ENCODE peak calls at places on chromosomes 6 and 20, in nine cellular contexts. One of them, this sample, is unnamed.

GRCh38 chr20:58359441-58359840 is 29.6 kb upstream of the VAPB start:
- DNase-seq in GM13977: no peak
- DNase-seq in HuH-7.5: no peak
- DNase-seq in NCI-H1092: no peak
- DNase-seq in foreskin keratinocyte: no peak
- DNase-seq in activated CD8-positive, alpha-beta T cell treated with anti-CD3 and anti-CD28 coated beads for 36 hours: no peak
- DNase-seq in pulmonary artery endothelial cell: no peak
- DNase-seq in germinal center: no peak
- DNase-seq in kidney tubule cell: no peak
- DNase-seq in this sample: no peak

GRCh38 chr6:150697515-150697914 is 97.8 kb downstream of the PLEKHG1 start:
- DNase-seq in GM13977: no peak
- DNase-seq in HuH-7.5: peak
- DNase-seq in NCI-H1092: no peak
- DNase-seq in foreskin keratinocyte: no peak
- DNase-seq in activated CD8-positive, alpha-beta T cell treated with anti-CD3 and anti-CD28 coated beads for 36 hours: no peak
- DNase-seq in pulmonary artery endothelial cell: no peak
- DNase-seq in germinal center: no peak
- DNase-seq in kidney tubule cell: no peak
- DNase-seq in this sample: no peak

GRCh38 chr6:150324044-150324443 is 44.8 kb upstream of the IYD start:
- DNase-seq in GM13977: no peak
- DNase-seq in HuH-7.5: no peak
- DNase-seq in NCI-H1092: no peak
- DNase-seq in foreskin keratinocyte: no peak
- DNase-seq in activated CD8-positive, alpha-beta T cell treated with anti-CD3 and anti-CD28 coated beads for 36 hours: no peak
- DNase-seq in pulmonary artery endothelial cell: no peak
- DNase-seq in germinal center: no peak
- DNase-seq in kidney tubule cell: peak
- DNase-seq in this sample: no peak

GRCh38 chr6:38162493-38163185 is 343.1 kb downstream of the ZFAND3 start:
- DNase-seq in GM13977: no peak
- DNase-seq in HuH-7.5: no peak
- DNase-seq in NCI-H1092: no peak
- DNase-seq in foreskin keratinocyte: no peak
- DNase-seq in activated CD8-positive, alpha-beta T cell treated with anti-CD3 and anti-CD28 coated beads for 36 hours: no peak
- DNase-seq in pulmonary artery endothelial cell: no peak
- DNase-seq in germinal center: no peak
- DNase-seq in kidney tubule cell: no peak
- DNase-seq in this sample: no peak

GRCh38 chr20:48797275-48797825 is 30.4 kb downstream of the PREX1 start:
- DNase-seq in GM13977: no peak
- DNase-seq in HuH-7.5: no peak
- DNase-seq in NCI-H1092: no peak
- DNase-seq in foreskin keratinocyte: no peak
- DNase-seq in activated CD8-positive, alpha-beta T cell treated with anti-CD3 and anti-CD28 coated beads for 36 hours: no peak
- DNase-seq in pulmonary artery endothelial cell: no peak
- DNase-seq in germinal center: no peak
- DNase-seq in kidney tubule cell: no peak
- DNase-seq in this sample: no peak

GRCh38 chr20:31572701-31573554 is 32.2 kb upstream of the ID1 start:
- DNase-seq in GM13977: peak
- DNase-seq in HuH-7.5: peak
- DNase-seq in NCI-H1092: peak
- DNase-seq in foreskin keratinocyte: peak
- DNase-seq in activated CD8-positive, alpha-beta T cell treated with anti-CD3 and anti-CD28 coated beads for 36 hours: peak
- DNase-seq in pulmonary artery endothelial cell: peak
- DNase-seq in germinal center: peak
- DNase-seq in kidney tubule cell: peak
- DNase-seq in this sample: peak

GRCh38 chr20:53901064-53901463 is 169.3 kb downstream of the BCAS1 start:
- DNase-seq in GM13977: no peak
- DNase-seq in HuH-7.5: no peak
- DNase-seq in NCI-H1092: no peak
- DNase-seq in foreskin keratinocyte: no peak
- DNase-seq in activated CD8-positive, alpha-beta T cell treated with anti-CD3 and anti-CD28 coated beads for 36 hours: no peak
- DNase-seq in pulmonary artery endothelial cell: no peak
- DNase-seq in germinal center: no peak
- DNase-seq in kidney tubule cell: peak
- DNase-seq in this sample: no peak

GRCh38 chr6:130683761-130684517 is 143.3 kb upstream of the SMLR1 start:
- DNase-seq in GM13977: no peak
- DNase-seq in HuH-7.5: no peak
- DNase-seq in NCI-H1092: no peak
- DNase-seq in foreskin keratinocyte: no peak
- DNase-seq in activated CD8-positive, alpha-beta T cell treated with anti-CD3 and anti-CD28 coated beads for 36 hours: no peak
- DNase-seq in pulmonary artery endothelial cell: no peak
- DNase-seq in germinal center: no peak
- DNase-seq in kidney tubule cell: no peak
- DNase-seq in this sample: no peak

GRCh38 chr6:124823240-124824105 is 138.8 kb upstream of the RNF217 start:
- DNase-seq in GM13977: no peak
- DNase-seq in HuH-7.5: no peak
- DNase-seq in NCI-H1092: peak
- DNase-seq in foreskin keratinocyte: no peak
- DNase-seq in activated CD8-positive, alpha-beta T cell treated with anti-CD3 and anti-CD28 coated beads for 36 hours: no peak
- DNase-seq in pulmonary artery endothelial cell: no peak
- DNase-seq in germinal center: no peak
- DNase-seq in kidney tubule cell: no peak
- DNase-seq in this sample: no peak

GRCh38 chr6:167221408-167222201 is 63.8 kb upstream of the GPR31 start:
- DNase-seq in GM13977: no peak
- DNase-seq in HuH-7.5: no peak
- DNase-seq in NCI-H1092: no peak
- DNase-seq in foreskin keratinocyte: no peak
- DNase-seq in activated CD8-positive, alpha-beta T cell treated with anti-CD3 and anti-CD28 coated beads for 36 hours: no peak
- DNase-seq in pulmonary artery endothelial cell: no peak
- DNase-seq in germinal center: no peak
- DNase-seq in kidney tubule cell: no peak
- DNase-seq in this sample: no peak

GRCh38 chr6:7758456-7758855 is 32.6 kb downstream of the BMP6 start:
- DNase-seq in GM13977: no peak
- DNase-seq in HuH-7.5: no peak
- DNase-seq in NCI-H1092: no peak
- DNase-seq in foreskin keratinocyte: peak
- DNase-seq in activated CD8-positive, alpha-beta T cell treated with anti-CD3 and anti-CD28 coated beads for 36 hours: no peak
- DNase-seq in pulmonary artery endothelial cell: peak
- DNase-seq in germinal center: no peak
- DNase-seq in kidney tubule cell: peak
- DNase-seq in this sample: no peak

GRCh38 chr6:16434885-16435284 is 196.5 kb downstream of the GMPR start:
- DNase-seq in GM13977: no peak
- DNase-seq in HuH-7.5: no peak
- DNase-seq in NCI-H1092: no peak
- DNase-seq in foreskin keratinocyte: no peak
- DNase-seq in activated CD8-positive, alpha-beta T cell treated with anti-CD3 and anti-CD28 coated beads for 36 hours: no peak
- DNase-seq in pulmonary artery endothelial cell: no peak
- DNase-seq in germinal center: no peak
- DNase-seq in kidney tubule cell: no peak
- DNase-seq in this sample: no peak

GRCh38 chr6:122008105-122009100 is 391.0 kb upstream of the HSF2 start:
- DNase-seq in GM13977: no peak
- DNase-seq in HuH-7.5: no peak
- DNase-seq in NCI-H1092: no peak
- DNase-seq in foreskin keratinocyte: no peak
- DNase-seq in activated CD8-positive, alpha-beta T cell treated with anti-CD3 and anti-CD28 coated beads for 36 hours: no peak
- DNase-seq in pulmonary artery endothelial cell: no peak
- DNase-seq in germinal center: no peak
- DNase-seq in kidney tubule cell: no peak
- DNase-seq in this sample: no peak

GRCh38 chr20:63009044-63009961 is 2.5 kb upstream of the BHLHE23 start:
- DNase-seq in GM13977: peak
- DNase-seq in HuH-7.5: peak
- DNase-seq in NCI-H1092: peak
- DNase-seq in foreskin keratinocyte: no peak
- DNase-seq in activated CD8-positive, alpha-beta T cell treated with anti-CD3 and anti-CD28 coated beads for 36 hours: peak
- DNase-seq in pulmonary artery endothelial cell: no peak
- DNase-seq in germinal center: peak
- DNase-seq in kidney tubule cell: peak
- DNase-seq in this sample: peak

GRCh38 chr6:137218473-137218916 is 690 bp downstream of the IFNGR1 start:
- DNase-seq in GM13977: no peak
- DNase-seq in HuH-7.5: peak
- DNase-seq in NCI-H1092: no peak
- DNase-seq in foreskin keratinocyte: peak
- DNase-seq in activated CD8-positive, alpha-beta T cell treated with anti-CD3 and anti-CD28 coated beads for 36 hours: peak
- DNase-seq in pulmonary artery endothelial cell: no peak
- DNase-seq in germinal center: peak
- DNase-seq in kidney tubule cell: peak
- DNase-seq in this sample: peak

GRCh38 chr20:6502999-6503398 is 264.5 kb upstream of the BMP2 start:
- DNase-seq in GM13977: no peak
- DNase-seq in HuH-7.5: no peak
- DNase-seq in NCI-H1092: no peak
- DNase-seq in foreskin keratinocyte: no peak
- DNase-seq in activated CD8-positive, alpha-beta T cell treated with anti-CD3 and anti-CD28 coated beads for 36 hours: no peak
- DNase-seq in pulmonary artery endothelial cell: no peak
- DNase-seq in germinal center: no peak
- DNase-seq in kidney tubule cell: peak
- DNase-seq in this sample: no peak

GRCh38 chr6:148935705-148936306 is 189.0 kb downstream of the UST start:
- DNase-seq in GM13977: no peak
- DNase-seq in HuH-7.5: no peak
- DNase-seq in NCI-H1092: no peak
- DNase-seq in foreskin keratinocyte: peak
- DNase-seq in activated CD8-positive, alpha-beta T cell treated with anti-CD3 and anti-CD28 coated beads for 36 hours: no peak
- DNase-seq in pulmonary artery endothelial cell: no peak
- DNase-seq in germinal center: no peak
- DNase-seq in kidney tubule cell: peak
- DNase-seq in this sample: no peak

GRCh38 chr6:6696867-6697531 is 108.5 kb downstream of the LY86 start:
- DNase-seq in GM13977: peak
- DNase-seq in HuH-7.5: no peak
- DNase-seq in NCI-H1092: no peak
- DNase-seq in foreskin keratinocyte: no peak
- DNase-seq in activated CD8-positive, alpha-beta T cell treated with anti-CD3 and anti-CD28 coated beads for 36 hours: peak
- DNase-seq in pulmonary artery endothelial cell: peak
- DNase-seq in germinal center: no peak
- DNase-seq in kidney tubule cell: peak
- DNase-seq in this sample: no peak

GRCh38 chr6:2157441-2158127 is 87.8 kb downstream of the GMDS start:
- DNase-seq in GM13977: peak
- DNase-seq in HuH-7.5: no peak
- DNase-seq in NCI-H1092: no peak
- DNase-seq in foreskin keratinocyte: peak
- DNase-seq in activated CD8-positive, alpha-beta T cell treated with anti-CD3 and anti-CD28 coated beads for 36 hours: peak
- DNase-seq in pulmonary artery endothelial cell: no peak
- DNase-seq in germinal center: no peak
- DNase-seq in kidney tubule cell: peak
- DNase-seq in this sample: no peak

GRCh38 chr6:76003115-76003514 is 69.3 kb downstream of the IMPG1 start:
- DNase-seq in GM13977: no peak
- DNase-seq in HuH-7.5: no peak
- DNase-seq in NCI-H1092: no peak
- DNase-seq in foreskin keratinocyte: no peak
- DNase-seq in activated CD8-positive, alpha-beta T cell treated with anti-CD3 and anti-CD28 coated beads for 36 hours: no peak
- DNase-seq in pulmonary artery endothelial cell: no peak
- DNase-seq in germinal center: no peak
- DNase-seq in kidney tubule cell: no peak
- DNase-seq in this sample: no peak

GRCh38 chr6:38266921-38267354 is 372.8 kb downstream of the BTBD9 start:
- DNase-seq in GM13977: no peak
- DNase-seq in HuH-7.5: no peak
- DNase-seq in NCI-H1092: no peak
- DNase-seq in foreskin keratinocyte: no peak
- DNase-seq in activated CD8-positive, alpha-beta T cell treated with anti-CD3 and anti-CD28 coated beads for 36 hours: no peak
- DNase-seq in pulmonary artery endothelial cell: no peak
- DNase-seq in germinal center: no peak
- DNase-seq in kidney tubule cell: no peak
- DNase-seq in this sample: no peak

GRCh38 chr6:90643366-90643765 is 56.5 kb upstream of the MAP3K7 start:
- DNase-seq in GM13977: no peak
- DNase-seq in HuH-7.5: no peak
- DNase-seq in NCI-H1092: no peak
- DNase-seq in foreskin keratinocyte: no peak
- DNase-seq in activated CD8-positive, alpha-beta T cell treated with anti-CD3 and anti-CD28 coated beads for 36 hours: no peak
- DNase-seq in pulmonary artery endothelial cell: no peak
- DNase-seq in germinal center: no peak
- DNase-seq in kidney tubule cell: no peak
- DNase-seq in this sample: no peak

GRCh38 chr20:5508044-5508443 is 191.3 kb upstream of the PROKR2 start:
- DNase-seq in GM13977: no peak
- DNase-seq in HuH-7.5: no peak
- DNase-seq in NCI-H1092: no peak
- DNase-seq in foreskin keratinocyte: no peak
- DNase-seq in activated CD8-positive, alpha-beta T cell treated with anti-CD3 and anti-CD28 coated beads for 36 hours: no peak
- DNase-seq in pulmonary artery endothelial cell: no peak
- DNase-seq in germinal center: no peak
- DNase-seq in kidney tubule cell: peak
- DNase-seq in this sample: no peak

GRCh38 chr6:167720456-167721285 is 106.0 kb upstream of the AFDN start:
- DNase-seq in GM13977: no peak
- DNase-seq in HuH-7.5: no peak
- DNase-seq in NCI-H1092: no peak
- DNase-seq in foreskin keratinocyte: no peak
- DNase-seq in activated CD8-positive, alpha-beta T cell treated with anti-CD3 and anti-CD28 coated beads for 36 hours: no peak
- DNase-seq in pulmonary artery endothelial cell: no peak
- DNase-seq in germinal center: no peak
- DNase-seq in kidney tubule cell: no peak
- DNase-seq in this sample: no peak

GRCh38 chr6:144159231-144159630 is 8.9 kb downstream of the STX11 start:
- DNase-seq in GM13977: no peak
- DNase-seq in HuH-7.5: no peak
- DNase-seq in NCI-H1092: no peak
- DNase-seq in foreskin keratinocyte: no peak
- DNase-seq in activated CD8-positive, alpha-beta T cell treated with anti-CD3 and anti-CD28 coated beads for 36 hours: no peak
- DNase-seq in pulmonary artery endothelial cell: no peak
- DNase-seq in germinal center: no peak
- DNase-seq in kidney tubule cell: no peak
- DNase-seq in this sample: no peak

GRCh38 chr6:156013155-156013554 is 557.5 kb upstream of the NOX3 start:
- DNase-seq in GM13977: no peak
- DNase-seq in HuH-7.5: no peak
- DNase-seq in NCI-H1092: no peak
- DNase-seq in foreskin keratinocyte: peak
- DNase-seq in activated CD8-positive, alpha-beta T cell treated with anti-CD3 and anti-CD28 coated beads for 36 hours: peak
- DNase-seq in pulmonary artery endothelial cell: no peak
- DNase-seq in germinal center: no peak
- DNase-seq in kidney tubule cell: peak
- DNase-seq in this sample: peak

GRCh38 chr20:62583424-62583920 is 58.8 kb upstream of the SLCO4A1 start:
- DNase-seq in GM13977: no peak
- DNase-seq in HuH-7.5: no peak
- DNase-seq in NCI-H1092: no peak
- DNase-seq in foreskin keratinocyte: no peak
- DNase-seq in activated CD8-positive, alpha-beta T cell treated with anti-CD3 and anti-CD28 coated beads for 36 hours: no peak
- DNase-seq in pulmonary artery endothelial cell: no peak
- DNase-seq in germinal center: no peak
- DNase-seq in kidney tubule cell: no peak
- DNase-seq in this sample: no peak

GRCh38 chr20:1440024-1440423 is 26.6 kb downstream of the NSFL1C start:
- DNase-seq in GM13977: no peak
- DNase-seq in HuH-7.5: no peak
- DNase-seq in NCI-H1092: no peak
- DNase-seq in foreskin keratinocyte: no peak
- DNase-seq in activated CD8-positive, alpha-beta T cell treated with anti-CD3 and anti-CD28 coated beads for 36 hours: peak
- DNase-seq in pulmonary artery endothelial cell: no peak
- DNase-seq in germinal center: peak
- DNase-seq in kidney tubule cell: peak
- DNase-seq in this sample: no peak

GRCh38 chr20:46757754-46758678 is 48.6 kb downstream of the SLC2A10 start:
- DNase-seq in GM13977: peak
- DNase-seq in HuH-7.5: peak
- DNase-seq in NCI-H1092: peak
- DNase-seq in foreskin keratinocyte: no peak
- DNase-seq in activated CD8-positive, alpha-beta T cell treated with anti-CD3 and anti-CD28 coated beads for 36 hours: peak
- DNase-seq in pulmonary artery endothelial cell: no peak
- DNase-seq in germinal center: peak
- DNase-seq in kidney tubule cell: peak
- DNase-seq in this sample: peak

GRCh38 chr6:187252-187840 is 104.9 kb upstream of the DUSP22 start:
- DNase-seq in GM13977: no peak
- DNase-seq in HuH-7.5: no peak
- DNase-seq in NCI-H1092: no peak
- DNase-seq in foreskin keratinocyte: no peak
- DNase-seq in activated CD8-positive, alpha-beta T cell treated with anti-CD3 and anti-CD28 coated beads for 36 hours: no peak
- DNase-seq in pulmonary artery endothelial cell: no peak
- DNase-seq in germinal center: no peak
- DNase-seq in kidney tubule cell: no peak
- DNase-seq in this sample: no peak

GRCh38 chr6:126180585-126180984 is 159.3 kb upstream of the CENPW start:
- DNase-seq in GM13977: peak
- DNase-seq in HuH-7.5: no peak
- DNase-seq in NCI-H1092: no peak
- DNase-seq in foreskin keratinocyte: peak
- DNase-seq in activated CD8-positive, alpha-beta T cell treated with anti-CD3 and anti-CD28 coated beads for 36 hours: peak
- DNase-seq in pulmonary artery endothelial cell: no peak
- DNase-seq in germinal center: no peak
- DNase-seq in kidney tubule cell: peak
- DNase-seq in this sample: no peak